ENCODE peak calls at places on chromosomes 5 and 9, in four cellular contexts. J, O, H and Z are unnamed samples.
A peak's percentile ranks its signal among the peaks of the same experiment; 100 is the strongest.

GRCh38 chr5:93677344-93678021 is 63.9 kb downstream of the POU5F2 start:
- DNase-seq in H (no peak), J (no peak), O (no peak), Z (peak; percentile 41)

GRCh38 chr5:130720355-130720754 is 444.7 kb downstream of the HINT1 start:
- DNase-seq in H (peak; percentile 11), O (no peak), J (no peak), Z (peak; percentile 27)

GRCh38 chr5:42982107-42982622 is 58.0 kb downstream of the ANXA2R start:
- DNase-seq in O (no peak), H (no peak), J (no peak), Z (no peak)

GRCh38 chr5:157602505-157602904 is 26.9 kb upstream of the ADAM19 start:
- DNase-seq in O (no peak), J (no peak), H (no peak), Z (no peak)

GRCh38 chr9:12775373-12775962 is 648 bp downstream of the LURAP1L start:
- DNase-seq in O (peak; percentile 64), J (no peak), H (peak; percentile 3), Z (peak; percentile 69)

GRCh38 chr5:15571618-15572017 is 71.6 kb downstream of the FBXL7 start:
- DNase-seq in J (no peak), O (no peak), H (no peak), Z (no peak)

GRCh38 chr5:97297063-97297715 is 114.1 kb upstream of the RIOK2 start:
- DNase-seq in O (peak; percentile 59), H (no peak), J (peak; percentile 11), Z (peak; percentile 32)

GRCh38 chr5:35046754-35047153 is 995 bp downstream of the AGXT2 start:
- DNase-seq in H (no peak), O (no peak), J (no peak), Z (no peak)

GRCh38 chr5:99949361-99949760 is 585.8 kb upstream of the FAM174A start:
- DNase-seq in J (no peak), H (no peak), O (no peak), Z (no peak)

GRCh38 chr5:145711417-145711816 is 123.7 kb downstream of the PRELID2 start:
- DNase-seq in O (no peak), H (no peak), J (no peak), Z (no peak)

GRCh38 chr9:86507119-86507731 is 153.0 kb upstream of the TUT7 start:
- DNase-seq in O (no peak), J (no peak), H (no peak), Z (no peak)

GRCh38 chr5:158616707-158617106 is 483.0 kb downstream of the EBF1 start:
- DNase-seq in O (no peak), J (no peak), H (no peak), Z (no peak)

GRCh38 chr9:84382728-84383127 is 42.2 kb upstream of the SLC28A3 start:
- DNase-seq in J (no peak), O (no peak), H (no peak), Z (no peak)

GRCh38 chr5:148973455-148973854 is 89.4 kb downstream of the SH3TC2 start:
- DNase-seq in J (no peak), O (no peak), H (no peak), Z (no peak)

GRCh38 chr9:93261281-93261680 is 77.3 kb downstream of the WNK2 start:
- DNase-seq in H (peak; percentile 23), J (no peak), O (peak; percentile 53), Z (peak; percentile 37)

GRCh38 chr5:141094481-141095262 is at the start of gene PCDHB2:
- DNase-seq in J (no peak), H (peak; percentile 16), O (peak; percentile 84), Z (peak; percentile 42)

GRCh38 chr5:71883745-71884103 is 164.6 kb downstream of the CARTPT start:
- DNase-seq in J (no peak), O (no peak), H (no peak), Z (no peak)

GRCh38 chr5:84381501-84382362 is 2.9 kb downstream of the EDIL3 start:
- DNase-seq in J (no peak), H (no peak), O (no peak), Z (no peak)

GRCh38 chr9:89483592-89484474 is 14.1 kb downstream of the SEMA4D start:
- DNase-seq in O (no peak), J (no peak), H (no peak), Z (no peak)

GRCh38 chr5:115873392-115873791 is 31.7 kb downstream of the AP3S1 start:
- DNase-seq in O (no peak), H (no peak), J (no peak), Z (no peak)

GRCh38 chr5:77272206-77272605 is 61.7 kb downstream of the PDE8B start:
- DNase-seq in H (no peak), J (no peak), O (no peak), Z (no peak)

GRCh38 chr5:135031813-135032612 is 2.0 kb downstream of the PITX1 start:
- DNase-seq in J (no peak), O (no peak), H (no peak), Z (no peak)

GRCh38 chr5:66629446-66629845 is 33.3 kb downstream of the MAST4 start:
- DNase-seq in O (no peak), J (no peak), H (no peak), Z (no peak)

GRCh38 chr5:38446029-38446522 is 110.4 kb downstream of the LIFR start:
- DNase-seq in H (no peak), O (no peak), J (no peak), Z (no peak)

GRCh38 chr9:80994892-80995291 is 694.5 kb downstream of the TLE1 start:
- DNase-seq in J (no peak), O (no peak), H (no peak), Z (no peak)
- TF ChIP-seq NRF1 in J (no peak), O (no peak), H (no peak), Z (no peak)

GRCh38 chr5:127551410-127552041 is 34.1 kb downstream of the PRRC1 start:
- DNase-seq in J (no peak), O (no peak), H (no peak), Z (no peak)

GRCh38 chr5:127556609-127557348 is 39.3 kb downstream of the PRRC1 start:
- DNase-seq in O (no peak), H (no peak), J (no peak), Z (no peak)

GRCh38 chr5:127555826-127556225 is 38.4 kb downstream of the PRRC1 start:
- DNase-seq in H (no peak), J (no peak), O (no peak), Z (no peak)

GRCh38 chr5:127549551-127549950 is 32.1 kb downstream of the PRRC1 start:
- DNase-seq in O (no peak), J (no peak), H (no peak), Z (peak; percentile 33)

DNA sequence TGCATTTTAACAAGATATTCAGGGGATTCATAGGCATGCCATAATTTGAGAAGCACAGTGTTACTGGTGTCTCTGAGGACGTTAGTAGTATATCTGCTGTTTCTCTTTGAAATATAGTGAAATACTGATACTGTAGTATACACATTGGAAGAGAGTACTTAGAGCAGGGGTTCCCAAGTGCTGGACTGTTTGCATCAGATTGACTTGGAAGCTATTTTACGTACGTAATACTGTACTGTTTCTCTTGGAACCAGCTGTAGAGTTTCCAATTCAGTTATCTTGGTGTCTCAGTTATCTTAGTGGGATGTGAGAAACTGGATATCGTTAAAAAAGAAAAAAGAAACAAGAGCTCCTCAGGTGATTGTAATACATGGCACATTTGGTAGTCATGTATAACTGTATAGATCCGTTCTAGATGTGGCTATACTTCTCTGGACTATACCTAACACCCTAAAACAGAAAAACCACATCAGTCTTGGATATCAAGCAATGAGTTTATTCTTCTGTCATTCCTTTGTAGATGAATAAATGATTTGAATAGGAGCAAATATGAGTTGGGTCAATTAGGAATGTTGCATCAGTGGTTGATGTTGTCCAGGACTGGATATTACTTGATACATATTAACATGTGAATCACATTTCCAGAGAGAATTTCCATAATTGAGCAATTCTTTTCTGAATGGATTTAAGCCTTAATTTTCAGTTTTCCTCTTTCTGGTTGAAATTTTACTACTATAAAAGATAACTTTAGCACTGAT is 33.4 kb downstream of the PRRC1 start:
- DNase-seq in J (no peak), H (no peak), O (no peak), Z (no peak)
- TF ChIP-seq NRF1 in J (no peak), H (no peak), O (no peak), Z (no peak)

GRCh38 chr5:173789031-173789920 is 98.9 kb upstream of the CPEB4 start:
- DNase-seq in O (no peak), J (no peak), H (no peak), Z (no peak)
- TF ChIP-seq NRF1 in O (no peak), J (no peak), H (no peak), Z (no peak)

GRCh38 chr9:36961568-36962360 is 72.3 kb downstream of the PAX5 start:
- DNase-seq in O (peak; percentile 43), H (no peak), J (no peak), Z (no peak)

GRCh38 chr9:36962721-36963120 is 71.3 kb downstream of the PAX5 start:
- DNase-seq in O (peak; percentile 37), J (no peak), H (no peak), Z (no peak)

GRCh38 chr9:36961051-36961450 is 73.0 kb downstream of the PAX5 start:
- DNase-seq in O (peak; percentile 39), J (no peak), H (no peak), Z (no peak)

GRCh38 chr9:36964791-36965190 is 69.3 kb downstream of the PAX5 start:
- DNase-seq in J (no peak), O (no peak), H (no peak), Z (no peak)

DNA sequence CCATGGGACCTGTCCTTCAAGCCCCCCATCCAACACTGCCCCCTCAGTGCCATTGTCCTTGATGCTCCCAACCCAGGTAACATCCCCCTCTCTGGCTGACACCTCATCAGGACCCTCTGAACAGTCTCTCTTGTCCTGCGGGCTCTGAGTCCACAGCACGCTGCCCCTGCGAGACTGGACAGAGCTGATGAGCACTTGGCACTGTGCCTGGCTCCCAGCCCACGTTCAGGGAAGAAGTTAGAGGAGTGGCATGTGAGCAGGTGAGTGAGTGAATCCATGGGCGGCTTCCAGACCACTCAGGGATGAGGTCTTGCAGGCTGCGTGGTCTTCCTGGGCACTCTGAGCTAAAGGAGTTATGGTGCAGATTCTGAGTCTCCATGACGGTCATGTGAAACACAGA is 70.7 kb downstream of the PAX5 start:
- DNase-seq in J (no peak), H (no peak), O (peak; percentile 41), Z (no peak)
- TF ChIP-seq NRF1 in J (no peak), H (no peak), O (no peak), Z (no peak)

DNA sequence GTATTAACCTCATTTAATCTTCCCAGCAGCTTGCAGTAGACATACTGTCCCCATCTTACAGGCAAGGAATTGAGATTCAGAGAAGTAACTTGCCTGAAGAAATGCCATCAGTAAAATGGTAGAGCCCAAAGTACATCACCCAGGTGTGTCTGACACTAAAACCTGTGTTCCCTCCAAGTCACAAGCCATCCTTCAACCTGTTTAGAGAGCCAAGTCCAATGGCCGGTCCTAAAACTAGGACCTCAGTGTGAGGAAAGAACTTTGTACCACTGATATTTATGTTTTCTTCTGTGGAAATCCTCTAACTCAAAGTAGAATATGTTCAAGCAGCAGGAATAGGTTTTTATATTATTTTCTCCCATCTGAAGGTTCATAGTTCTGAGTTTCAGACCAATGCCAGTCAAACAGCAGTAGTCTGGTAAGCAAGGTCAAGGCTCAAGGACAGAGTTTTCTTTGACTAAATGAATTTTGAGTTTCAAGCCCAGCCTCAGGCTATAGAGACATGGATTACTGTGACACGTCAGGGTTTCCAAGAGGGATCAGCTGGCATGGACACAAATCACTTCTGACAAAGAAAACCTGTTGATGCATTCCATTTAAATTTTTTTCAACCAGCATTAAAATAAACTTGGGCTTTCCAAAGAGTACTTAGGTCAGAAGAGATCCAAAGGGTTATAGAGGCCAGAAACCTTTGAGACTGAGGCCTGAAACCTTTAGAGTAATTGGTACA is 80.9 kb upstream of the PLPP6 start:
- DNase-seq in O (no peak), H (no peak), J (no peak), Z (no peak)
- TF ChIP-seq NRF1 in O (no peak), H (no peak), J (no peak), Z (no peak)